ENCODE peak calls at places on chromosomes 3 and 15, in nine cellular contexts. F, A, Z, M, B, L, X, W and C are unnamed samples.

GRCh38 chr3:130242850-130243569 is 102.5 kb upstream of the COL6A5 start:
- DNase-seq in F (peak; percentile 24), A (peak; percentile 19), Z (no peak), M (peak; percentile 22), B (no peak), L (peak; percentile 43), X (peak; percentile 9), W (no peak), C (no peak)

GRCh38 chr15:59364238-59364637 is 8.4 kb downstream of the MYO1E start:
- DNase-seq in F (no peak), A (peak; percentile 59), Z (no peak), M (peak; percentile 66), B (no peak), L (no peak), X (no peak), W (no peak), C (no peak)

GRCh38 chr3:62833538-62833937 is 41.7 kb downstream of the CADPS start:
- DNase-seq in F (peak; percentile 40), A (no peak), Z (no peak), M (peak; percentile 7), B (peak; percentile 74), L (no peak), X (peak; percentile 1), W (no peak), C (peak; percentile 12)

GRCh38 chr3:124860599-124860998 is 26.6 kb downstream of the ITGB5 start:
- DNase-seq in F (peak; percentile 85), A (peak; percentile 96), Z (peak; percentile 80), M (peak; percentile 97), B (no peak), L (peak; percentile 97), X (peak; percentile 28), W (no peak), C (no peak)

GRCh38 chr3:10726787-10727186 is 89.2 kb upstream of the SLC6A11 start:
- DNase-seq in F (no peak), A (no peak), Z (no peak), M (no peak), B (no peak), L (no peak), X (no peak), W (no peak), C (no peak)

GRCh38 chr15:58491151-58491473 is 59.3 kb downstream of the LIPC start:
- DNase-seq in F (no peak), A (no peak), Z (no peak), M (no peak), B (no peak), L (no peak), X (no peak), W (no peak), C (no peak)

GRCh38 chr15:70627734-70628541 is 135.4 kb downstream of the UACA start:
- DNase-seq in F (no peak), A (no peak), Z (no peak), M (peak; percentile 65), B (no peak), L (peak; percentile 19), X (no peak), W (no peak), C (no peak)

GRCh38 chr3:187743195-187744141 is 1.8 kb downstream of the BCL6 start:
- DNase-seq in F (peak; percentile 35), A (peak; percentile 30), Z (no peak), M (peak; percentile 77), B (peak; percentile 48), L (peak; percentile 80), X (no peak), W (peak; percentile 38), C (no peak)

GRCh38 chr3:30690199-30690598 is 83.8 kb downstream of the TGFBR2 start:
- DNase-seq in F (no peak), A (no peak), Z (no peak), M (no peak), B (no peak), L (no peak), X (no peak), W (no peak), C (no peak)

GRCh38 chr3:30686799-30687198 is 80.4 kb downstream of the TGFBR2 start:
- DNase-seq in F (no peak), A (no peak), Z (no peak), M (no peak), B (no peak), L (no peak), X (no peak), W (no peak), C (no peak)

GRCh38 chr3:30689202-30689641 is 82.8 kb downstream of the TGFBR2 start:
- DNase-seq in F (no peak), A (peak; percentile 93), Z (peak; percentile 79), M (peak; percentile 78), B (no peak), L (peak; percentile 62), X (no peak), W (no peak), C (no peak)

GRCh38 chr3:30687930-30688570 is 81.6 kb downstream of the TGFBR2 start:
- DNase-seq in F (no peak), A (no peak), Z (no peak), M (no peak), B (no peak), L (no peak), X (no peak), W (no peak), C (no peak)

DNA sequence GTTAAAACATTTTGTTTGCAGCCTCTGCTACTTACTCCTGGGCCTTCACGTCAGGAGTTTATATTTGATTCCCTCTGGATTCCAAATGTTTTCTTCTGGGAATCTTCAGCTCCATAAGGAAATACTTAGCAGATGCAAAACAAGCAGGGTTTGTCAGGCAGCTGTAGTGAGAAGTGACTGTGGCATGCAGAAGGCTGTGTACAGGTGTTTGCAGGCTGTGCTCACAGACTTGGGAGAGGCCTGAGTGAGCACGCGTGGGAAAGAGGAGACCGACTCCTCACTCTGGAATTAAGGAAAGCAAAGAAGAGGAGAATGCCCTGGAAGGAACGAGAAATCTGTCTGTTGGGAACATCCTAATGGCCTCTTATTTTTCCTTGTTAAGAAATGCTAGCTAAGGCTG is 82.4 kb downstream of the TGFBR2 start:
- DNase-seq in F (no peak), A (no peak), Z (no peak), M (peak; percentile 78), B (no peak), L (no peak), X (no peak), W (no peak), C (no peak)
- H3K4me3 ChIP-seq in F (no peak overlapping the region), A (peak overlapping the region; percentile 27), Z (peak overlapping the region; percentile 12), M (no peak overlapping the region), B (no peak overlapping the region), L (no peak overlapping the region), X (no peak overlapping the region), W (no peak overlapping the region), C (no peak overlapping the region)

GRCh38 chr3:159852821-159853505 is 135.7 kb upstream of the IL12A start:
- DNase-seq in F (peak; percentile 93), A (peak; percentile 37), Z (no peak), M (peak; percentile 60), B (peak; percentile 60), L (peak; percentile 57), X (no peak), W (no peak), C (peak; percentile 48)

GRCh38 chr3:159855599-159856495 is 132.8 kb upstream of the IL12A start:
- DNase-seq in F (peak; percentile 54), A (peak; percentile 10), Z (no peak), M (peak; percentile 74), B (no peak), L (no peak), X (no peak), W (no peak), C (no peak)

GRCh38 chr3:159853506-159853864 is 135.2 kb upstream of the IL12A start:
- DNase-seq in F (no peak), A (no peak), Z (no peak), M (no peak), B (no peak), L (no peak), X (no peak), W (no peak), C (no peak)

GRCh38 chr3:159856496-159857098 is 132.0 kb upstream of the IL12A start:
- DNase-seq in F (no peak), A (no peak), Z (no peak), M (no peak), B (no peak), L (no peak), X (no peak), W (no peak), C (no peak)

GRCh38 chr3:159854500-159855124 is 134.0 kb upstream of the IL12A start:
- DNase-seq in F (peak; percentile 90), A (peak; percentile 91), Z (peak; percentile 59), M (peak; percentile 94), B (no peak), L (peak; percentile 80), X (peak; percentile 3), W (no peak), C (peak; percentile 67)
- H3K4me3 ChIP-seq in F (no peak overlapping the region), A (no peak overlapping the region), Z (peak overlapping the region; percentile 15), M (peak overlapping the region; percentile 26), B (no peak overlapping the region), L (peak overlapping the region; percentile 26), X (no peak overlapping the region), W (no peak overlapping the region), C (no peak overlapping the region)

GRCh38 chr3:52317178-52317577 is 1.1 kb downstream of the DNAH1 start:
- DNase-seq in F (no peak), A (no peak), Z (no peak), M (no peak), B (peak; percentile 48), L (no peak), X (no peak), W (no peak), C (no peak)
- H3K4me3 ChIP-seq in F (peak overlapping the region; percentile 27), A (no peak overlapping the region), Z (no peak overlapping the region), M (peak overlapping the region; percentile 36), B (peak overlapping the region; percentile 56), L (peak overlapping the region; percentile 12), X (no peak overlapping the region), W (no peak overlapping the region), C (no peak overlapping the region)

GRCh38 chr3:153055217-153055616 is 106.8 kb upstream of the RAP2B start:
- DNase-seq in F (no peak), A (no peak), Z (no peak), M (no peak), B (no peak), L (no peak), X (no peak), W (no peak), C (no peak)

GRCh38 chr3:153055779-153056178 is 106.2 kb upstream of the RAP2B start:
- DNase-seq in F (no peak), A (no peak), Z (no peak), M (no peak), B (no peak), L (no peak), X (no peak), W (no peak), C (no peak)

GRCh38 chr3:153050978-153051377 is 111.0 kb upstream of the RAP2B start:
- DNase-seq in F (no peak), A (no peak), Z (no peak), M (no peak), B (no peak), L (no peak), X (no peak), W (no peak), C (no peak)

GRCh38 chr3:153052096-153052460 is 109.9 kb upstream of the RAP2B start:
- DNase-seq in F (no peak), A (peak; percentile 98), Z (peak; percentile 95), M (peak; percentile 79), B (no peak), L (peak; percentile 88), X (peak; percentile 6), W (no peak), C (no peak)

DNA sequence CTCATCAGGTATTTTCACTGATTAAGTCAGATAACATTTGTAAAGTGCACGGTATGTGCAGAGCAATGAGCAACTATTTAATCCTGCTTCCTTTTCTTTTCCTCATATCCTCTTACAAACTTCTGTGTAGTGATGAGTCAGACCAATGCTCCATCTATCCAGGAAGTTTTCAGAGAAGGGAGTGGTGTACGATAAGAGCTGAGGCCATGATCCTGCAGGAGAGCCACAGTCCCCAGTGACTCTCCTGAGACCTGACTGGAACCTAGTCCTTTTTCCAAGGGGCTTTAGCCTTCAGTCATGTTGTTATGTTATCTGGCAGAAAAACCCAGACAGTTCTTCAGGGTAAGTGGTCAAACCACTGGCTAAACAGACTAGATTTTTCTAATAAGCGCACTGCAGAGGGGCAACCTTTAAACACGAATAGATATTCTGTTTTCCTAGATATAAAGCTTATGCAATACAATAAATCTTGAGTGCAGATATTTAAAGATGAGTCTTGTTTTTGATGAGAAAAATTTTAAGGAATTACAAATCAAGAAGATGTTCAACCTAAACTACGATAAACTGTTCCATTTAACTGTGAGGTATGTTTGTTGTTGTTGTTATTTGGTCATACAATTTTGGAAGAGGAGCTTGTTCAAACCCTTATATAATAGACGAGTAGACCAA is 110.5 kb upstream of the RAP2B start:
- DNase-seq in F (no peak), A (peak; percentile 90), Z (peak; percentile 86), M (peak; percentile 77), B (no peak), L (peak; percentile 74), X (peak; percentile 31), W (no peak), C (no peak)
- H3K4me3 ChIP-seq in F (no peak overlapping the region), A (peak overlapping the region; percentile 56), Z (peak overlapping the region; percentile 28), M (no peak overlapping the region), B (no peak overlapping the region), L (no peak overlapping the region), X (no peak overlapping the region), W (no peak overlapping the region), C (no peak overlapping the region)